ENCODE peak calls at places on chromosomes 16 and 17, in four cellular contexts. T is NCI-H226; U is AG08396; A is stimulated activated CD8-positive, alpha-beta memory T cell treated with anti-CD3 and anti-CD28 coated beads, Interleukin-4, amount 100 ng/mL, for 1 hour. O is an unnamed sample.

GRCh38 chr17:56656961-56657360 is 63.5 kb downstream of the NOG start:
- DNase-seq in U (no peak), A (no peak), T (no peak), O (no peak)

GRCh38 chr17:1035546-1036170 is 38.7 kb downstream of the TIMM22 start:
- DNase-seq in T (no peak), A (no peak), U (no peak), O (no peak)

GRCh38 chr17:51461578-51462004 is 201.2 kb downstream of the UTP18 start:
- DNase-seq in T (no peak), A (no peak), U (peak; percentile 35), O (peak; percentile 10)

GRCh38 chr16:88686062-88686438 is 257 bp downstream of the SNAI3 start:
- DNase-seq in T (no peak), A (no peak), U (peak; percentile 61), O (no peak)

GRCh38 chr16:4309833-4310266 is 6.0 kb upstream of the GLIS2 start:
- DNase-seq in U (peak; percentile 91), T (peak; percentile 86), A (no peak), O (no peak)

GRCh38 chr16:88382491-88383400 is at the start of gene ZNF469:
- DNase-seq in T (no peak), A (no peak), U (peak; percentile 87), O (no peak)

GRCh38 chr17:9139695-9140094 is 118.4 kb downstream of the NTN1 start:
- DNase-seq in A (no peak), T (no peak), U (no peak), O (no peak)

GRCh38 chr17:17408236-17408794 is 68.5 kb upstream of the MED9 start:
- DNase-seq in U (no peak), A (no peak), T (no peak), O (no peak)

GRCh38 chr17:77286641-77287431 is 146.1 kb downstream of the SEC14L1 start:
- DNase-seq in U (peak; percentile 45), T (peak; percentile 98), A (no peak), O (no peak)

GRCh38 chr17:8067806-8068205 is 19.7 kb downstream of the ALOX12B start:
- DNase-seq in T (no peak), A (no peak), U (no peak), O (no peak)